ENCODE peak calls at places on chromosomes 13 and 19, in ten cellular contexts. One of them, this sample, is unnamed.

GRCh38 chr13:109309625-109310363 is 476.6 kb downstream of the IRS2 start:
- DNase-seq in naive B cell: no peak
- DNase-seq in IMR-90: no peak
- DNase-seq in activated T-helper 1 cell treated with anti-CD3 and anti-CD28 coated beads, Interleukin-2, amount 50 U/mL, for 16 hours: no peak
- DNase-seq in cardiac septum: no peak
- DNase-seq in thoracic aorta: no peak
- DNase-seq in RPMI8226: no peak
- DNase-seq in B cell: no peak
- DNase-seq in fibroblast of the aortic adventitia: no peak
- DNase-seq in T-helper 1 cell: no peak
- DNase-seq in this sample: no peak

GRCh38 chr13:109569938-109570711 is 216.3 kb downstream of the IRS2 start:
- DNase-seq in IMR-90: no peak
- DNase-seq in thoracic aorta: no peak
- DNase-seq in fibroblast of the aortic adventitia: no peak
- DNase-seq in T-helper 1 cell: no peak
- DNase-seq in cardiac septum: no peak
- DNase-seq in activated T-helper 1 cell treated with anti-CD3 and anti-CD28 coated beads, Interleukin-2, amount 50 U/mL, for 16 hours: no peak
- DNase-seq in naive B cell: no peak
- DNase-seq in RPMI8226: peak
- DNase-seq in B cell: peak
- DNase-seq in this sample: no peak

GRCh38 chr19:34577531-34578101 is 96.1 kb downstream of the WTIP start:
- DNase-seq in thoracic aorta: no peak
- DNase-seq in cardiac septum: peak
- DNase-seq in T-helper 1 cell: no peak
- DNase-seq in fibroblast of the aortic adventitia: no peak
- DNase-seq in IMR-90: no peak
- DNase-seq in activated T-helper 1 cell treated with anti-CD3 and anti-CD28 coated beads, Interleukin-2, amount 50 U/mL, for 16 hours: no peak
- DNase-seq in naive B cell: no peak
- DNase-seq in B cell: no peak
- DNase-seq in RPMI8226: no peak
- DNase-seq in this sample: no peak

GRCh38 chr19:10603084-10603872 is 16.2 kb upstream of the AP1M2 start:
- DNase-seq in fibroblast of the aortic adventitia: no peak
- DNase-seq in cardiac septum: peak
- DNase-seq in RPMI8226: peak
- DNase-seq in thoracic aorta: no peak
- DNase-seq in B cell: peak
- DNase-seq in naive B cell: peak
- DNase-seq in activated T-helper 1 cell treated with anti-CD3 and anti-CD28 coated beads, Interleukin-2, amount 50 U/mL, for 16 hours: peak
- DNase-seq in T-helper 1 cell: peak
- DNase-seq in IMR-90: no peak
- DNase-seq in this sample: no peak

GRCh38 chr19:54312436-54313362 is at the start of gene LILRA5:
- DNase-seq in thoracic aorta: no peak
- DNase-seq in B cell: peak
- DNase-seq in IMR-90: no peak
- DNase-seq in fibroblast of the aortic adventitia: no peak
- DNase-seq in activated T-helper 1 cell treated with anti-CD3 and anti-CD28 coated beads, Interleukin-2, amount 50 U/mL, for 16 hours: no peak
- DNase-seq in cardiac septum: peak
- DNase-seq in naive B cell: peak
- DNase-seq in RPMI8226: peak
- DNase-seq in T-helper 1 cell: no peak
- DNase-seq in this sample: no peak

GRCh38 chr19:6048808-6049405 is 61.4 kb downstream of the RFX2 start:
- DNase-seq in RPMI8226: peak
- DNase-seq in fibroblast of the aortic adventitia: peak
- DNase-seq in T-helper 1 cell: peak
- DNase-seq in IMR-90: peak
- DNase-seq in cardiac septum: peak
- DNase-seq in thoracic aorta: no peak
- DNase-seq in naive B cell: peak
- DNase-seq in activated T-helper 1 cell treated with anti-CD3 and anti-CD28 coated beads, Interleukin-2, amount 50 U/mL, for 16 hours: peak
- DNase-seq in B cell: peak
- DNase-seq in this sample: no peak

GRCh38 chr19:38033658-38034150 is 126.7 kb downstream of the SIPA1L3 start:
- DNase-seq in fibroblast of the aortic adventitia: no peak
- DNase-seq in activated T-helper 1 cell treated with anti-CD3 and anti-CD28 coated beads, Interleukin-2, amount 50 U/mL, for 16 hours: no peak
- DNase-seq in T-helper 1 cell: no peak
- DNase-seq in cardiac septum: no peak
- DNase-seq in RPMI8226: peak
- DNase-seq in naive B cell: peak
- DNase-seq in B cell: peak
- DNase-seq in thoracic aorta: no peak
- DNase-seq in IMR-90: no peak
- DNase-seq in this sample: no peak

GRCh38 chr13:112779856-112780604 is 90.2 kb downstream of the ATP11A start:
- DNase-seq in B cell: no peak
- DNase-seq in activated T-helper 1 cell treated with anti-CD3 and anti-CD28 coated beads, Interleukin-2, amount 50 U/mL, for 16 hours: no peak
- DNase-seq in RPMI8226: no peak
- DNase-seq in cardiac septum: no peak
- DNase-seq in IMR-90: peak
- DNase-seq in fibroblast of the aortic adventitia: no peak
- DNase-seq in naive B cell: no peak
- DNase-seq in thoracic aorta: no peak
- DNase-seq in T-helper 1 cell: no peak
- DNase-seq in this sample: no peak

GRCh38 chr13:48500652-48501197 is 32.2 kb downstream of the RCBTB2 start:
- DNase-seq in cardiac septum: no peak
- DNase-seq in T-helper 1 cell: no peak
- DNase-seq in RPMI8226: no peak
- DNase-seq in naive B cell: peak
- DNase-seq in activated T-helper 1 cell treated with anti-CD3 and anti-CD28 coated beads, Interleukin-2, amount 50 U/mL, for 16 hours: no peak
- DNase-seq in IMR-90: peak
- DNase-seq in B cell: peak
- DNase-seq in thoracic aorta: no peak
- DNase-seq in fibroblast of the aortic adventitia: peak
- DNase-seq in this sample: no peak

GRCh38 chr19:982567-983170 is 1.5 kb upstream of the WDR18 start:
- DNase-seq in B cell: peak
- DNase-seq in T-helper 1 cell: peak
- DNase-seq in naive B cell: peak
- DNase-seq in IMR-90: peak
- DNase-seq in RPMI8226: peak
- DNase-seq in fibroblast of the aortic adventitia: peak
- DNase-seq in cardiac septum: peak
- DNase-seq in activated T-helper 1 cell treated with anti-CD3 and anti-CD28 coated beads, Interleukin-2, amount 50 U/mL, for 16 hours: peak
- DNase-seq in thoracic aorta: no peak
- DNase-seq in this sample: peak

GRCh38 chr13:113119166-113119821 is 3.3 kb upstream of the F10 start:
- DNase-seq in cardiac septum: no peak
- DNase-seq in RPMI8226: no peak
- DNase-seq in naive B cell: no peak
- DNase-seq in activated T-helper 1 cell treated with anti-CD3 and anti-CD28 coated beads, Interleukin-2, amount 50 U/mL, for 16 hours: no peak
- DNase-seq in fibroblast of the aortic adventitia: no peak
- DNase-seq in IMR-90: no peak
- DNase-seq in thoracic aorta: no peak
- DNase-seq in T-helper 1 cell: no peak
- DNase-seq in B cell: no peak
- DNase-seq in this sample: no peak

GRCh38 chr13:114004416-114005205 is 30.7 kb upstream of the C13orf46 start:
- DNase-seq in IMR-90: peak
- DNase-seq in naive B cell: no peak
- DNase-seq in cardiac septum: no peak
- DNase-seq in T-helper 1 cell: no peak
- DNase-seq in B cell: no peak
- DNase-seq in activated T-helper 1 cell treated with anti-CD3 and anti-CD28 coated beads, Interleukin-2, amount 50 U/mL, for 16 hours: no peak
- DNase-seq in thoracic aorta: no peak
- DNase-seq in fibroblast of the aortic adventitia: peak
- DNase-seq in RPMI8226: no peak
- DNase-seq in this sample: peak

GRCh38 chr13:112057434-112057735 is 9.6 kb upstream of the SOX1 start:
- DNase-seq in naive B cell: no peak
- DNase-seq in B cell: no peak
- DNase-seq in cardiac septum: no peak
- DNase-seq in thoracic aorta: no peak
- DNase-seq in RPMI8226: no peak
- DNase-seq in T-helper 1 cell: no peak
- DNase-seq in IMR-90: no peak
- DNase-seq in fibroblast of the aortic adventitia: no peak
- DNase-seq in activated T-helper 1 cell treated with anti-CD3 and anti-CD28 coated beads, Interleukin-2, amount 50 U/mL, for 16 hours: no peak
- DNase-seq in this sample: no peak

GRCh38 chr19:2035590-2035991 is 15.5 kb downstream of the MKNK2 start:
- DNase-seq in fibroblast of the aortic adventitia: no peak
- DNase-seq in activated T-helper 1 cell treated with anti-CD3 and anti-CD28 coated beads, Interleukin-2, amount 50 U/mL, for 16 hours: no peak
- DNase-seq in cardiac septum: no peak
- DNase-seq in thoracic aorta: no peak
- DNase-seq in B cell: no peak
- DNase-seq in RPMI8226: no peak
- DNase-seq in naive B cell: no peak
- DNase-seq in IMR-90: no peak
- DNase-seq in T-helper 1 cell: no peak
- DNase-seq in this sample: peak

GRCh38 chr19:19113040-19113541 is 25.2 kb downstream of the TMEM161A start:
- DNase-seq in IMR-90: peak
- DNase-seq in thoracic aorta: no peak
- DNase-seq in fibroblast of the aortic adventitia: peak
- DNase-seq in naive B cell: no peak
- DNase-seq in cardiac septum: no peak
- DNase-seq in B cell: no peak
- DNase-seq in RPMI8226: peak
- DNase-seq in activated T-helper 1 cell treated with anti-CD3 and anti-CD28 coated beads, Interleukin-2, amount 50 U/mL, for 16 hours: no peak
- DNase-seq in T-helper 1 cell: no peak
- DNase-seq in this sample: no peak

GRCh38 chr19:48113190-48113917 is 2.7 kb upstream of the PLA2G4C start:
- DNase-seq in thoracic aorta: no peak
- DNase-seq in cardiac septum: no peak
- DNase-seq in RPMI8226: no peak
- DNase-seq in IMR-90: peak
- DNase-seq in fibroblast of the aortic adventitia: no peak
- DNase-seq in T-helper 1 cell: no peak
- DNase-seq in naive B cell: no peak
- DNase-seq in B cell: no peak
- DNase-seq in activated T-helper 1 cell treated with anti-CD3 and anti-CD28 coated beads, Interleukin-2, amount 50 U/mL, for 16 hours: no peak
- DNase-seq in this sample: no peak

GRCh38 chr13:29978211-29978610 is 127.8 kb upstream of the UBL3 start:
- DNase-seq in naive B cell: no peak
- DNase-seq in RPMI8226: no peak
- DNase-seq in activated T-helper 1 cell treated with anti-CD3 and anti-CD28 coated beads, Interleukin-2, amount 50 U/mL, for 16 hours: no peak
- DNase-seq in IMR-90: peak
- DNase-seq in thoracic aorta: no peak
- DNase-seq in B cell: no peak
- DNase-seq in fibroblast of the aortic adventitia: peak
- DNase-seq in T-helper 1 cell: no peak
- DNase-seq in cardiac septum: no peak
- DNase-seq in this sample: no peak

GRCh38 chr19:49335071-49335783 is at the start of gene CD37:
- DNase-seq in naive B cell: peak
- DNase-seq in cardiac septum: peak
- DNase-seq in T-helper 1 cell: no peak
- DNase-seq in thoracic aorta: no peak
- DNase-seq in B cell: peak
- DNase-seq in IMR-90: no peak
- DNase-seq in activated T-helper 1 cell treated with anti-CD3 and anti-CD28 coated beads, Interleukin-2, amount 50 U/mL, for 16 hours: no peak
- DNase-seq in fibroblast of the aortic adventitia: no peak
- DNase-seq in RPMI8226: peak
- DNase-seq in this sample: no peak

GRCh38 chr13:100559886-100560285 is 28.7 kb downstream of the GGACT start:
- DNase-seq in naive B cell: no peak
- DNase-seq in thoracic aorta: no peak
- DNase-seq in cardiac septum: no peak
- DNase-seq in T-helper 1 cell: no peak
- DNase-seq in IMR-90: no peak
- DNase-seq in fibroblast of the aortic adventitia: no peak
- DNase-seq in activated T-helper 1 cell treated with anti-CD3 and anti-CD28 coated beads, Interleukin-2, amount 50 U/mL, for 16 hours: no peak
- DNase-seq in RPMI8226: no peak
- DNase-seq in B cell: no peak
- DNase-seq in this sample: no peak

GRCh38 chr13:66200555-66200954 is 1029.6 kb downstream of the PCDH9 start:
- DNase-seq in IMR-90: no peak
- DNase-seq in naive B cell: no peak
- DNase-seq in thoracic aorta: no peak
- DNase-seq in B cell: no peak
- DNase-seq in activated T-helper 1 cell treated with anti-CD3 and anti-CD28 coated beads, Interleukin-2, amount 50 U/mL, for 16 hours: no peak
- DNase-seq in T-helper 1 cell: no peak
- DNase-seq in RPMI8226: no peak
- DNase-seq in fibroblast of the aortic adventitia: peak
- DNase-seq in cardiac septum: no peak
- DNase-seq in this sample: no peak

GRCh38 chr13:28495586-28496564 is 947 bp upstream of the FLT1 start:
- DNase-seq in RPMI8226: no peak
- DNase-seq in T-helper 1 cell: no peak
- DNase-seq in B cell: peak
- DNase-seq in cardiac septum: no peak
- DNase-seq in IMR-90: no peak
- DNase-seq in fibroblast of the aortic adventitia: no peak
- DNase-seq in activated T-helper 1 cell treated with anti-CD3 and anti-CD28 coated beads, Interleukin-2, amount 50 U/mL, for 16 hours: no peak
- DNase-seq in thoracic aorta: no peak
- DNase-seq in naive B cell: no peak
- DNase-seq in this sample: no peak

GRCh38 chr13:31240921-31241320 is 41.1 kb downstream of the B3GLCT start:
- DNase-seq in B cell: no peak
- DNase-seq in activated T-helper 1 cell treated with anti-CD3 and anti-CD28 coated beads, Interleukin-2, amount 50 U/mL, for 16 hours: no peak
- DNase-seq in IMR-90: no peak
- DNase-seq in fibroblast of the aortic adventitia: no peak
- DNase-seq in RPMI8226: no peak
- DNase-seq in naive B cell: no peak
- DNase-seq in thoracic aorta: no peak
- DNase-seq in T-helper 1 cell: no peak
- DNase-seq in cardiac septum: no peak
- DNase-seq in this sample: no peak

GRCh38 chr19:1154731-1155351 is 19.2 kb downstream of the SBNO2 start:
- DNase-seq in thoracic aorta: peak
- DNase-seq in RPMI8226: no peak
- DNase-seq in IMR-90: peak
- DNase-seq in activated T-helper 1 cell treated with anti-CD3 and anti-CD28 coated beads, Interleukin-2, amount 50 U/mL, for 16 hours: no peak
- DNase-seq in cardiac septum: peak
- DNase-seq in naive B cell: no peak
- DNase-seq in fibroblast of the aortic adventitia: peak
- DNase-seq in T-helper 1 cell: no peak
- DNase-seq in B cell: no peak
- DNase-seq in this sample: no peak

GRCh38 chr13:59409651-59410200 is 754.0 kb downstream of the DIAPH3 start:
- DNase-seq in thoracic aorta: no peak
- DNase-seq in RPMI8226: no peak
- DNase-seq in fibroblast of the aortic adventitia: no peak
- DNase-seq in B cell: no peak
- DNase-seq in T-helper 1 cell: no peak
- DNase-seq in IMR-90: no peak
- DNase-seq in cardiac septum: no peak
- DNase-seq in activated T-helper 1 cell treated with anti-CD3 and anti-CD28 coated beads, Interleukin-2, amount 50 U/mL, for 16 hours: no peak
- DNase-seq in naive B cell: no peak
- DNase-seq in this sample: no peak

GRCh38 chr13:62130016-62130970 is 714.6 kb upstream of the PCDH20 start:
- DNase-seq in T-helper 1 cell: no peak
- DNase-seq in thoracic aorta: no peak
- DNase-seq in B cell: no peak
- DNase-seq in fibroblast of the aortic adventitia: no peak
- DNase-seq in RPMI8226: no peak
- DNase-seq in IMR-90: no peak
- DNase-seq in activated T-helper 1 cell treated with anti-CD3 and anti-CD28 coated beads, Interleukin-2, amount 50 U/mL, for 16 hours: no peak
- DNase-seq in cardiac septum: no peak
- DNase-seq in naive B cell: no peak
- DNase-seq in this sample: no peak

GRCh38 chr19:45218887-45219780 is 26.1 kb downstream of the EXOC3L2 start:
- DNase-seq in IMR-90: no peak
- DNase-seq in fibroblast of the aortic adventitia: no peak
- DNase-seq in B cell: no peak
- DNase-seq in RPMI8226: no peak
- DNase-seq in naive B cell: no peak
- DNase-seq in cardiac septum: no peak
- DNase-seq in thoracic aorta: no peak
- DNase-seq in T-helper 1 cell: no peak
- DNase-seq in activated T-helper 1 cell treated with anti-CD3 and anti-CD28 coated beads, Interleukin-2, amount 50 U/mL, for 16 hours: no peak
- DNase-seq in this sample: no peak

GRCh38 chr19:58003153-58003828 is 671 bp upstream of the ZNF606 start:
- DNase-seq in T-helper 1 cell: no peak
- DNase-seq in activated T-helper 1 cell treated with anti-CD3 and anti-CD28 coated beads, Interleukin-2, amount 50 U/mL, for 16 hours: no peak
- DNase-seq in naive B cell: no peak
- DNase-seq in cardiac septum: no peak
- DNase-seq in B cell: no peak
- DNase-seq in thoracic aorta: no peak
- DNase-seq in IMR-90: no peak
- DNase-seq in fibroblast of the aortic adventitia: peak
- DNase-seq in RPMI8226: no peak
- DNase-seq in this sample: no peak

GRCh38 chr19:16888629-16889371 is at the start of gene F2RL3:
- DNase-seq in IMR-90: peak
- DNase-seq in activated T-helper 1 cell treated with anti-CD3 and anti-CD28 coated beads, Interleukin-2, amount 50 U/mL, for 16 hours: no peak
- DNase-seq in T-helper 1 cell: no peak
- DNase-seq in cardiac septum: no peak
- DNase-seq in RPMI8226: peak
- DNase-seq in thoracic aorta: no peak
- DNase-seq in B cell: no peak
- DNase-seq in naive B cell: no peak
- DNase-seq in fibroblast of the aortic adventitia: no peak
- DNase-seq in this sample: no peak

This sample was measured in RWPE2.